ENCODE peak calls at places on chromosomes 11 and 22, in six cellular contexts. One of them, this sample, is unnamed.
A peak's percentile ranks its signal among the peaks of the same experiment; 100 is the strongest.

GRCh38 chr22:46086577-46087335 is 63.6 kb upstream of the PPARA start:
- DNase-seq in body of pancreas: peak; percentile 47
- DNase-seq in AG04449: no peak
- DNase-seq in H7: no peak
- DNase-seq in GM23338: no peak
- DNase-seq in tibial nerve: peak; percentile 13
- DNase-seq in this sample: no peak

GRCh38 chr11:126061707-126062678 is 673 bp downstream of the CDON start:
- DNase-seq in body of pancreas: no peak
- DNase-seq in AG04449: no peak
- DNase-seq in H7: peak; percentile 79
- DNase-seq in tibial nerve: no peak
- DNase-seq in GM23338: peak; percentile 87
- DNase-seq in this sample: peak; percentile 86

GRCh38 chr11:79236541-79236971 is 204.3 kb downstream of the TENM4 start:
- DNase-seq in H7: no peak
- DNase-seq in tibial nerve: no peak
- DNase-seq in body of pancreas: no peak
- DNase-seq in GM23338: no peak
- DNase-seq in AG04449: peak; percentile 76
- DNase-seq in this sample: no peak

GRCh38 chr11:1057806-1058205 is 16.9 kb upstream of the MUC2 start:
- DNase-seq in H7: no peak
- DNase-seq in body of pancreas: no peak
- DNase-seq in AG04449: no peak
- DNase-seq in tibial nerve: peak; percentile 1
- DNase-seq in GM23338: no peak
- DNase-seq in this sample: no peak

GRCh38 chr11:59660621-59661020 is 8.2 kb downstream of the PATL1 start:
- DNase-seq in H7: no peak
- DNase-seq in AG04449: no peak
- DNase-seq in tibial nerve: no peak
- DNase-seq in GM23338: no peak
- DNase-seq in body of pancreas: no peak
- DNase-seq in this sample: no peak

GRCh38 chr11:46461461-46461927 is 69.9 kb upstream of the CHRM4 start:
- DNase-seq in tibial nerve: no peak
- DNase-seq in H7: no peak
- DNase-seq in GM23338: no peak
- DNase-seq in AG04449: peak; percentile 38
- DNase-seq in body of pancreas: no peak
- DNase-seq in this sample: no peak

GRCh38 chr22:24421428-24421931 is 5.9 kb upstream of the ADORA2A start:
- DNase-seq in tibial nerve: no peak
- DNase-seq in GM23338: peak; percentile 92
- DNase-seq in AG04449: no peak
- DNase-seq in body of pancreas: no peak
- DNase-seq in H7: peak; percentile 95
- DNase-seq in this sample: no peak

GRCh38 chr11:130451261-130452019 is 3.0 kb downstream of the ADAMTS15 start:
- DNase-seq in H7: no peak
- DNase-seq in body of pancreas: no peak
- DNase-seq in GM23338: no peak
- DNase-seq in AG04449: no peak
- DNase-seq in tibial nerve: peak; percentile 29
- DNase-seq in this sample: no peak

GRCh38 chr22:37884420-37884819 is 21.7 kb upstream of the MICALL1 start:
- DNase-seq in GM23338: no peak
- DNase-seq in H7: no peak
- DNase-seq in body of pancreas: no peak
- DNase-seq in tibial nerve: no peak
- DNase-seq in AG04449: no peak
- DNase-seq in this sample: no peak

GRCh38 chr11:96162816-96163499 is 180.0 kb downstream of the MAML2 start:
- DNase-seq in GM23338: no peak
- DNase-seq in H7: no peak
- DNase-seq in body of pancreas: no peak
- DNase-seq in tibial nerve: no peak
- DNase-seq in AG04449: no peak
- DNase-seq in this sample: no peak

GRCh38 chr11:64996327-64996709 is 453 bp downstream of the BATF2 start:
- DNase-seq in GM23338: no peak
- DNase-seq in body of pancreas: no peak
- DNase-seq in AG04449: no peak
- DNase-seq in H7: no peak
- DNase-seq in tibial nerve: no peak
- DNase-seq in this sample: no peak

GRCh38 chr22:48373626-48374173 is 1454.0 kb downstream of the BRD1 start:
- DNase-seq in tibial nerve: no peak
- DNase-seq in H7: no peak
- DNase-seq in AG04449: no peak
- DNase-seq in GM23338: no peak
- DNase-seq in body of pancreas: no peak
- DNase-seq in this sample: no peak

GRCh38 chr22:30324008-30324730 is 2.6 kb downstream of the TBC1D10A start:
- DNase-seq in H7: no peak
- DNase-seq in GM23338: no peak
- DNase-seq in tibial nerve: no peak
- DNase-seq in AG04449: no peak
- DNase-seq in body of pancreas: no peak
- DNase-seq in this sample: no peak

GRCh38 chr11:131033151-131033651 is 116.9 kb upstream of the SNX19 start:
- DNase-seq in H7: no peak
- DNase-seq in tibial nerve: no peak
- DNase-seq in GM23338: peak; percentile 44
- DNase-seq in AG04449: peak; percentile 80
- DNase-seq in body of pancreas: no peak
- DNase-seq in this sample: no peak

GRCh38 chr11:111934301-111934700 is 2.8 kb upstream of the DIXDC1 start:
- DNase-seq in AG04449: no peak
- DNase-seq in H7: no peak
- DNase-seq in tibial nerve: no peak
- DNase-seq in GM23338: no peak
- DNase-seq in body of pancreas: no peak
- DNase-seq in this sample: no peak